ENCODE peak calls at places on chromosomes 2 and 18, in five cellular contexts. One of them, this sample, is unnamed.

GRCh38 chr2:108271691-108272253 is 16.9 kb upstream of the SULT1C2 start:
- DNase-seq in SK-N-SH: no peak
- DNase-seq in K562: peak; percentile 27
- DNase-seq in HepG2: peak; percentile 81
- DNase-seq in GM12878: no peak
- DNase-seq in this sample: no peak

GRCh38 chr2:8543412-8544167 is 138.3 kb upstream of the ID2 start:
- DNase-seq in SK-N-SH: peak; percentile 88
- DNase-seq in K562: no peak
- DNase-seq in HepG2: no peak
- DNase-seq in GM12878: peak; percentile 96
- DNase-seq in this sample: no peak

GRCh38 chr2:99949530-99949929 is 192.9 kb downstream of the AFF3 start:
- DNase-seq in SK-N-SH: no peak
- DNase-seq in K562: no peak
- DNase-seq in HepG2: no peak
- DNase-seq in GM12878: no peak
- DNase-seq in this sample: no peak

GRCh38 chr2:106336740-106337139 is 131.5 kb downstream of the RGPD3 start:
- DNase-seq in SK-N-SH: no peak
- DNase-seq in K562: no peak
- DNase-seq in HepG2: no peak
- DNase-seq in GM12878: no peak
- DNase-seq in this sample: no peak

GRCh38 chr2:143157001-143157798 is 28.0 kb downstream of the ARHGAP15 start:
- DNase-seq in SK-N-SH: no peak
- DNase-seq in K562: no peak
- DNase-seq in HepG2: no peak
- DNase-seq in GM12878: no peak
- DNase-seq in this sample: no peak

GRCh38 chr2:99836670-99837069 is 305.7 kb downstream of the AFF3 start:
- DNase-seq in SK-N-SH: peak; percentile 31
- DNase-seq in K562: no peak
- DNase-seq in HepG2: no peak
- DNase-seq in GM12878: no peak
- DNase-seq in this sample: no peak

GRCh38 chr2:156445311-156446218 is 9.4 kb downstream of the GPD2 start:
- DNase-seq in SK-N-SH: no peak
- DNase-seq in K562: no peak
- DNase-seq in HepG2: no peak
- DNase-seq in GM12878: no peak
- DNase-seq in this sample: no peak

GRCh38 chr2:148645925-148646559 is 1.5 kb downstream of the EPC2 start:
- DNase-seq in SK-N-SH: peak; percentile 61
- DNase-seq in K562: peak; percentile 32
- DNase-seq in HepG2: peak; percentile 82
- DNase-seq in GM12878: peak; percentile 56
- DNase-seq in this sample: peak; percentile 59

GRCh38 chr2:156586621-156587020 is 150.4 kb downstream of the GPD2 start:
- DNase-seq in SK-N-SH: no peak
- DNase-seq in K562: no peak
- DNase-seq in HepG2: no peak
- DNase-seq in GM12878: no peak
- DNase-seq in this sample: no peak

GRCh38 chr18:9722691-9723090 is 14.6 kb downstream of the RAB31 start:
- DNase-seq in SK-N-SH: no peak
- DNase-seq in K562: no peak
- DNase-seq in HepG2: peak; percentile 37
- DNase-seq in GM12878: no peak
- DNase-seq in this sample: no peak

GRCh38 chr18:54100920-54101319 is 123.5 kb downstream of the MBD2 start:
- DNase-seq in SK-N-SH: no peak
- DNase-seq in K562: no peak
- DNase-seq in HepG2: no peak
- DNase-seq in GM12878: no peak
- DNase-seq in this sample: no peak

GRCh38 chr2:74188018-74188601 is 9.4 kb upstream of the MOB1A start:
- DNase-seq in SK-N-SH: no peak
- DNase-seq in K562: no peak
- DNase-seq in HepG2: peak; percentile 33
- DNase-seq in GM12878: no peak
- DNase-seq in this sample: no peak

GRCh38 chr2:229129738-229130371 is 141.2 kb downstream of the PID1 start:
- DNase-seq in SK-N-SH: peak; percentile 10
- DNase-seq in K562: no peak
- DNase-seq in HepG2: no peak
- DNase-seq in GM12878: no peak
- DNase-seq in this sample: no peak

GRCh38 chr2:239267411-239267941 is 133.3 kb downstream of the HDAC4 start:
- DNase-seq in SK-N-SH: no peak
- DNase-seq in K562: peak; percentile 43
- DNase-seq in HepG2: no peak
- DNase-seq in GM12878: peak; percentile 65
- DNase-seq in this sample: no peak

GRCh38 chr2:181483221-181483620 is 26.0 kb downstream of the ITGA4 start:
- DNase-seq in SK-N-SH: no peak
- DNase-seq in K562: no peak
- DNase-seq in HepG2: no peak
- DNase-seq in GM12878: no peak
- DNase-seq in this sample: no peak

GRCh38 chr2:67559156-67559555 is 162.0 kb downstream of the ETAA1 start:
- DNase-seq in SK-N-SH: no peak
- DNase-seq in K562: no peak
- DNase-seq in HepG2: no peak
- DNase-seq in GM12878: no peak
- DNase-seq in this sample: no peak

GRCh38 chr2:20781656-20782265 is 41.1 kb downstream of the LDAH start:
- DNase-seq in SK-N-SH: peak; percentile 50
- DNase-seq in K562: peak; percentile 12
- DNase-seq in HepG2: peak; percentile 51
- DNase-seq in GM12878: no peak
- DNase-seq in this sample: peak; percentile 15

GRCh38 chr2:219461061-219461514 is 26.4 kb downstream of the SPEG start:
- DNase-seq in SK-N-SH: peak; percentile 75
- DNase-seq in K562: peak; percentile 61
- DNase-seq in HepG2: no peak
- DNase-seq in GM12878: no peak
- DNase-seq in this sample: no peak

GRCh38 chr2:108382196-108382595 is 4.4 kb downstream of the SULT1C4 start:
- DNase-seq in SK-N-SH: no peak
- DNase-seq in K562: no peak
- DNase-seq in HepG2: no peak
- DNase-seq in GM12878: no peak
- DNase-seq in this sample: no peak

GRCh38 chr2:203811491-203812221 is 55.9 kb upstream of the CTLA4 start:
- DNase-seq in SK-N-SH: no peak
- DNase-seq in K562: no peak
- DNase-seq in HepG2: peak; percentile 60
- DNase-seq in GM12878: no peak
- DNase-seq in this sample: no peak

GRCh38 chr2:65159921-65160320 is 30.0 kb upstream of the RAB1A start:
- DNase-seq in SK-N-SH: no peak
- DNase-seq in K562: no peak
- DNase-seq in HepG2: no peak
- DNase-seq in GM12878: no peak
- DNase-seq in this sample: no peak

GRCh38 chr2:100880730-100881129 is 60.8 kb downstream of the NPAS2 start:
- DNase-seq in SK-N-SH: no peak
- DNase-seq in K562: no peak
- DNase-seq in HepG2: no peak
- DNase-seq in GM12878: no peak
- DNase-seq in this sample: no peak

GRCh38 chr18:49360582-49360981 is 99.9 kb downstream of the DYM start:
- DNase-seq in SK-N-SH: no peak
- DNase-seq in K562: no peak
- DNase-seq in HepG2: no peak
- DNase-seq in GM12878: peak; percentile 12
- DNase-seq in this sample: no peak

GRCh38 chr2:121905201-121905600 is 149.8 kb downstream of the TSN start:
- DNase-seq in SK-N-SH: no peak
- DNase-seq in K562: no peak
- DNase-seq in HepG2: no peak
- DNase-seq in GM12878: no peak
- DNase-seq in this sample: no peak

GRCh38 chr2:10620481-10620880 is 69.3 kb downstream of the NOL10 start:
- DNase-seq in SK-N-SH: no peak
- DNase-seq in K562: no peak
- DNase-seq in HepG2: no peak
- DNase-seq in GM12878: no peak
- DNase-seq in this sample: no peak

GRCh38 chr2:10954856-10955818 is 43.4 kb downstream of the KCNF1 start:
- DNase-seq in SK-N-SH: no peak
- DNase-seq in K562: no peak
- DNase-seq in HepG2: no peak
- DNase-seq in GM12878: no peak
- DNase-seq in this sample: no peak

GRCh38 chr18:24136967-24137373 is 1.9 kb upstream of the CABYR start:
- DNase-seq in SK-N-SH: no peak
- DNase-seq in K562: no peak
- DNase-seq in HepG2: no peak
- DNase-seq in GM12878: no peak
- DNase-seq in this sample: no peak

GRCh38 chr2:223723954-223724411 is 113.4 kb downstream of the AP1S3 start:
- DNase-seq in SK-N-SH: no peak
- DNase-seq in K562: no peak
- DNase-seq in HepG2: no peak
- DNase-seq in GM12878: no peak
- DNase-seq in this sample: no peak

GRCh38 chr2:124149571-124149970 is 124.5 kb downstream of the CNTNAP5 start:
- DNase-seq in SK-N-SH: no peak
- DNase-seq in K562: no peak
- DNase-seq in HepG2: no peak
- DNase-seq in GM12878: no peak
- DNase-seq in this sample: no peak

GRCh38 chr18:27794527-27794926 is 382.4 kb downstream of the CDH2 start:
- DNase-seq in SK-N-SH: no peak
- DNase-seq in K562: no peak
- DNase-seq in HepG2: no peak
- DNase-seq in GM12878: no peak
- DNase-seq in this sample: no peak

GRCh38 chr2:241036397-241036963 is 38.1 kb downstream of the SNED1 start:
- DNase-seq in SK-N-SH: no peak
- DNase-seq in K562: peak; percentile 62
- DNase-seq in HepG2: peak; percentile 20
- DNase-seq in GM12878: peak; percentile 44
- DNase-seq in this sample: no peak

GRCh38 chr2:39156107-39156506 is 35.3 kb upstream of the SOS1 start:
- DNase-seq in SK-N-SH: no peak
- DNase-seq in K562: no peak
- DNase-seq in HepG2: no peak
- DNase-seq in GM12878: no peak
- DNase-seq in this sample: no peak

GRCh38 chr2:239669181-239669898 is 268.5 kb upstream of the HDAC4 start:
- DNase-seq in SK-N-SH: peak; percentile 72
- DNase-seq in K562: no peak
- DNase-seq in HepG2: no peak
- DNase-seq in GM12878: no peak
- DNase-seq in this sample: no peak

DNA sequence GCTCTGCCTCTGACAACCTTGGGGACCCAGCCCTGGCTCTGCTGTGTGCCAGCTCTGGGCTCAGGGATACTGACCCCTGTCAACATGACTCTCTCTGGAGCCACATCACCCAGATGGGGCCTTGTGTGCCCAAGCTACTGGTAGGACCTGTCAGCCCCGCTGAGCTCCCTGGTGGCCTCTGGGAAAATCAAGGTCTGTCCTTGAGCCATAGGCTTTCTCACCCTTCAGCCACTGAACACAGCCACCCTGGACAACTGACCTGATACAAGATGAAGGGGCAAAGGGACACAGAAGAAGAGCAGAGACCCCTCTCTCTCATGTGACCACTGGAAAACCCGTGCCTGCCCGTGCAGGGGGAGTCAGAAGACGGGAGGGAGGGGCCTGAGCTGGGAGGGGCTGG is 7.8 kb downstream of the CCDC74A start:
- DNase-seq in SK-N-SH: no peak
- DNase-seq in K562: no peak
- DNase-seq in HepG2: no peak
- DNase-seq in GM12878: no peak
- DNase-seq in this sample: no peak
- TF ChIP-seq FOXM1 in SK-N-SH: no peak
- TF ChIP-seq FOXM1 in K562: no peak
- TF ChIP-seq FOXM1 in HepG2: no peak
- TF ChIP-seq FOXM1 in GM12878: no peak
- TF ChIP-seq FOXM1 in this sample: no peak

GRCh38 chr2:195151711-195152110 is 505.3 kb upstream of the SLC39A10 start:
- DNase-seq in SK-N-SH: no peak
- DNase-seq in K562: no peak
- DNase-seq in HepG2: no peak
- DNase-seq in GM12878: no peak
- DNase-seq in this sample: no peak
- TF ChIP-seq FOXM1 in SK-N-SH: no peak
- TF ChIP-seq FOXM1 in K562: no peak
- TF ChIP-seq FOXM1 in HepG2: no peak
- TF ChIP-seq FOXM1 in GM12878: no peak
- TF ChIP-seq FOXM1 in this sample: no peak

GRCh38 chr2:199261221-199261620 is 196.5 kb downstream of the SATB2 start:
- DNase-seq in SK-N-SH: no peak
- DNase-seq in K562: no peak
- DNase-seq in HepG2: no peak
- DNase-seq in GM12878: no peak
- DNase-seq in this sample: no peak
- TF ChIP-seq FOXM1 in SK-N-SH: no peak
- TF ChIP-seq FOXM1 in K562: no peak
- TF ChIP-seq FOXM1 in HepG2: no peak
- TF ChIP-seq FOXM1 in GM12878: no peak
- TF ChIP-seq FOXM1 in this sample: no peak

DNA sequence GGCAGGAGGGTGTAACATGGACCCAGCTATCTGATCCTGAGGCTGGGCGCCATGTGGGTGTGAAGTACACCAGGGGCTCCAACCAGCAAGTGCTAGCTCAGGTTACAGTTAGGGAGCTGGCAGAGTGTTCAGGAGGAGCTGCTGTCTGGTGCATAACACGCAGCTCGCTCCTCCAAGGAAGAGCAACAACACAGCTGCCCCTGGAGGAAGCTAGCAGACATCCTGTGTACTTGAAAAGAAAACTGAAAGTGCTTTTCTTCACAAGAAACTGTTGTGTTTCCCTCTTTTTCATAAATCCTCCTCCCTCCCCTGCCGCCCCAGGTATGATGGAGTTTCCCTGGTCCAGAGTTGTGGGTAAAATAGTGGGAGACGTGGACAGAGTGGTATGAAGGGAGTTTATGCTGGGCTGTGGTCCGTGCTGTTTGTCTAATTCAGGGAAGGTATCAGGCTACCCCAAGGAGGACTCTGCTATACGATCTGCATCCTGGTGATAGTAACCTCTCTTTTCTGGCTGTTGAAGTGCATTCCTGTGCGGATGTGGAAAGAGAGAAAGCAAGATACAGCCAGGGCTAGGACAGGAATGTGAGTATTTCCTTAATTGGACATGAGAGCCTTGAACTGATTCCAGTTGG is 6.1 kb upstream of the LBH start:
- DNase-seq in SK-N-SH: no peak
- DNase-seq in K562: no peak
- DNase-seq in HepG2: no peak
- DNase-seq in GM12878: no peak
- DNase-seq in this sample: no peak
- TF ChIP-seq FOXM1 in SK-N-SH: no peak
- TF ChIP-seq FOXM1 in K562: no peak
- TF ChIP-seq FOXM1 in HepG2: no peak
- TF ChIP-seq FOXM1 in GM12878: no peak
- TF ChIP-seq FOXM1 in this sample: no peak